ENCODE peak calls at places on chromosome 7, in five cellular contexts. L is neuronal stem cell, A is mesenchymal stem cell, J is trophoblast cell, T is H9. F is an unnamed sample.

GRCh38 chr7:46982928-46983327 is 599.0 kb downstream of the TNS3 start:
- DNase-seq in L (no peak), A (no peak), T (no peak), J (no peak), F (no peak)

GRCh38 chr7:26200113-26200443 is 468 bp downstream of the HNRNPA2B1 start:
- DNase-seq in T (peak; percentile 55), L (peak; percentile 61), A (no peak), J (peak; percentile 25), F (peak; percentile 84)

GRCh38 chr7:69722836-69723235 is 124.6 kb downstream of the AUTS2 start:
- DNase-seq in J (peak; percentile 17), T (no peak), L (no peak), A (no peak), F (no peak)

GRCh38 chr7:30143748-30144251 is 9.0 kb downstream of the MTURN start:
- DNase-seq in A (no peak), T (no peak), J (no peak), L (no peak), F (no peak)

GRCh38 chr7:29563590-29564454 is at the start of gene PRR15:
- DNase-seq in T (peak; percentile 94), L (no peak), A (peak; percentile 31), J (peak; percentile 94), F (peak; percentile 85)

GRCh38 chr7:45087301-45088145 is 1.2 kb downstream of the NACAD start:
- DNase-seq in L (no peak), T (no peak), J (no peak), A (no peak), F (no peak)

GRCh38 chr7:53119514-53119933 is 84.1 kb downstream of the POM121L12 start:
- DNase-seq in L (no peak), J (no peak), T (no peak), A (peak; percentile 54), F (no peak)

GRCh38 chr7:100483728-100484635 is at the start of gene NYAP1:
- DNase-seq in A (peak; percentile 60), J (no peak), T (peak; percentile 79), L (peak; percentile 57), F (peak; percentile 85)

GRCh38 chr7:108146070-108146842 is 16.1 kb upstream of the LAMB4 start:
- DNase-seq in L (peak; percentile 78), T (peak; percentile 74), A (peak; percentile 83), J (peak; percentile 62), F (peak; percentile 77)

GRCh38 chr7:69845721-69846495 is 247.6 kb downstream of the AUTS2 start:
- DNase-seq in A (no peak), T (no peak), L (no peak), J (peak; percentile 35), F (no peak)

GRCh38 chr7:11458736-11459483 is 373.1 kb downstream of the THSD7A start:
- DNase-seq in A (peak; percentile 90), T (no peak), J (no peak), L (no peak), F (no peak)

GRCh38 chr7:154587812-154588211 is 415.1 kb downstream of the PAXIP1 start:
- DNase-seq in A (no peak), T (no peak), J (no peak), L (no peak), F (no peak)

GRCh38 chr7:41006591-41006990 is 696.3 kb downstream of the INHBA start:
- DNase-seq in J (no peak), L (no peak), A (peak; percentile 31), T (no peak), F (no peak)

GRCh38 chr7:116138202-116138801 is 72.0 kb upstream of the TES start:
- DNase-seq in J (peak; percentile 18), T (no peak), L (peak; percentile 48), A (peak; percentile 72), F (no peak)

GRCh38 chr7:136925049-136925448 is 56.6 kb downstream of the CHRM2 start:
- DNase-seq in A (peak; percentile 58), L (no peak), J (no peak), T (no peak), F (no peak)

GRCh38 chr7:138964838-138965436 is 16.3 kb downstream of the KIAA1549 start:
- DNase-seq in A (no peak), L (no peak), J (no peak), T (no peak), F (no peak)

GRCh38 chr7:3461923-3462322 is 160.9 kb downstream of the SDK1 start:
- DNase-seq in A (no peak), T (no peak), L (no peak), J (no peak), F (no peak)

GRCh38 chr7:7159063-7159645 is 23.2 kb upstream of the C1GALT1 start:
- DNase-seq in T (no peak), L (no peak), A (no peak), J (no peak), F (no peak)

DNA sequence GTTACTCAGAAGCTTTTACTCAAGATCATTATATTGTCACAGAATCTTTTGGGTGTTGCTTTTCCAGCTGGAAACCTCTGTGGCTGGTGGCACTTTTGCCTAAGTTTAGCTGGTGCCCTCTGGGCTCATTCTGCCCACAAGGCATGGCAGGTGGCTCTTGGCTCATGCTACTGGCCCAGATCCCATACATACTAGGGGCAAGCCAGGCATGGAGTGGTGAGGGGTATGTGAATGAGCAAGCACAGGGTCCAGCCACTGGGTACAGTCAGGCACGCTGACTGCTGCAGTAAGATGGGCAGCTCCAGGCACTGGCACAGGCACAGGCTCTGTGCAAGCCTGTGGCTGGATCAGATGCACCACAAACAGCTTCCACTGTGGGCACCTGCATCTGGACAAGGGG is 375.0 kb upstream of the SEMA3C start:
- DNase-seq in A (no peak), J (no peak), T (no peak), L (no peak), F (no peak)
- H2BK12ac ChIP-seq in A (no peak overlapping the region), J (no peak overlapping the region), T (no peak overlapping the region), L (no peak overlapping the region), F (no peak overlapping the region)

GRCh38 chr7:93027044-93027443 is 90.7 kb downstream of the SAMD9 start:
- DNase-seq in L (no peak), J (no peak), A (no peak), T (no peak), F (no peak)
- H2BK12ac ChIP-seq in L (no peak overlapping the region), J (no peak overlapping the region), A (no peak overlapping the region), T (no peak overlapping the region), F (no peak overlapping the region)

DNA sequence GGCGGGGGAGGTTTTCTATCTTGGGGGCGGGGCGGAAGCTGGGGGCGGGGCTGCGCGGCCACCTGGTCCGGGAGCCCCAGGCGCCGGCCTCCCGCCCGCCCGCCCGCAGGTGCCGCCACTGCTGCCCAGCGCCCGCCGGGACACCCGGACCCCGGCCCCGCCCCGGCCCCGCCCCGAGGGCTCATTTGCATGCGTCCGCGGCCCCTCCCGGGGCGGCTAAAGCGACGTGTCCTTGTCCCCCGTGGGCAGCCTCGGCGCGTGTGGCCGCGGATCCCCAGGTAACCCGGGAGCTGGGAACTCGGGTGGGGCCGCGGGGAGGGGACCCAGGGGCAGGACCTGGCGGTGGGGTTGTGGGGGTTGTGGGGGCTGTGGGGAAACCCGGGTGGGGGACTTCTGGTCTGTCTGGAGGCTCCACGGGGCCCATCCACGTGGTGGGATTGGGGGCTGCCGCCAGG is at the start of gene BHLHA15:
- DNase-seq in A (no peak), J (no peak), T (peak; percentile 67), L (no peak), F (no peak)
- H2BK12ac ChIP-seq in A (no peak within 1 kb of the TSS), J (no peak within 1 kb of the TSS), T (no peak within 1 kb of the TSS), L (peak within 1 kb of the TSS; percentile 1), F (peak within 1 kb of the TSS; percentile 50)

GRCh38 chr7:141600607-141601006 is 49.4 kb downstream of the AGK start:
- DNase-seq in A (no peak), L (no peak), J (no peak), T (no peak), F (no peak)
- H2BK12ac ChIP-seq in A (no peak overlapping the region), L (no peak overlapping the region), J (no peak overlapping the region), T (no peak overlapping the region), F (no peak overlapping the region)

F was measured in H1.